ENCODE peak calls at places on chromosomes 4 and X, in four cellular contexts. Q, X, P and E are unnamed samples.

GRCh38 chrX:97102938-97103337 is 219.2 kb downstream of the RPA4 start:
- DNase-seq in Q (no peak), P (no peak), X (no peak), E (no peak)

GRCh38 chrX:6226053-6226645 is 2.5 kb downstream of the NLGN4X start:
- DNase-seq in Q (no peak), P (no peak), X (no peak), E (no peak)

GRCh38 chr4:74423101-74423500 is 21.8 kb upstream of the AREG start:
- DNase-seq in X (no peak), Q (peak; percentile 65), P (peak; percentile 81), E (peak; percentile 79)

GRCh38 chrX:130896816-130897508 is 6.0 kb downstream of the ENOX2 start:
- DNase-seq in Q (no peak), X (no peak), P (no peak), E (peak; percentile 29)

GRCh38 chrX:128699716-128700285 is 647.6 kb upstream of the ACTRT1 start:
- DNase-seq in X (no peak), Q (no peak), P (no peak), E (no peak)

GRCh38 chr4:72858328-72858727 is 211.2 kb downstream of the COX18 start:
- DNase-seq in P (no peak), Q (no peak), X (no peak), E (peak; percentile 79)

GRCh38 chr4:10050171-10051120 is 29.1 kb upstream of the SLC2A9 start:
- DNase-seq in P (no peak), Q (no peak), X (no peak), E (no peak)

GRCh38 chr4:47031011-47031678 is at the start of gene GABRB1:
- DNase-seq in Q (no peak), P (peak; percentile 62), X (no peak), E (peak; percentile 61)

GRCh38 chrX:150482537-150483217 is 85.7 kb upstream of the MTM1 start:
- DNase-seq in P (peak; percentile 49), Q (peak; percentile 53), X (no peak), E (peak; percentile 85)

GRCh38 chr4:26930964-26931363 is 70.3 kb downstream of the STIM2 start:
- DNase-seq in Q (peak; percentile 29), X (no peak), P (no peak), E (no peak)

GRCh38 chrX:3326721-3327120 is 19.7 kb downstream of the MXRA5 start:
- DNase-seq in Q (no peak), X (no peak), P (no peak), E (peak; percentile 10)

GRCh38 chr4:1008840-1009646 is 2.4 kb upstream of the FGFRL1 start:
- DNase-seq in X (no peak), Q (no peak), P (peak; percentile 25), E (no peak)

GRCh38 chr4:6327220-6327917 is 57.7 kb downstream of the WFS1 start:
- DNase-seq in X (no peak), Q (peak; percentile 79), P (peak; percentile 65), E (peak; percentile 55)

GRCh38 chr4:30916337-30917274 is 196.4 kb downstream of the PCDH7 start:
- DNase-seq in P (no peak), Q (no peak), X (no peak), E (no peak)

GRCh38 chr4:105619193-105619931 is 66.9 kb downstream of the ARHGEF38 start:
- DNase-seq in P (peak; percentile 70), Q (no peak), X (no peak), E (no peak)

GRCh38 chrX:39648548-39649254 is 449.1 kb downstream of the BCOR start:
- DNase-seq in Q (no peak), P (no peak), X (no peak), E (no peak)

GRCh38 chr4:124334119-124334518 is 378.4 kb downstream of the ANKRD50 start:
- DNase-seq in X (no peak), P (peak; percentile 88), Q (peak; percentile 57), E (peak; percentile 89)

GRCh38 chr4:38055566-38055965 is 95.4 kb downstream of the PTTG2 start:
- DNase-seq in P (peak; percentile 25), Q (no peak), X (no peak), E (no peak)

GRCh38 chr4:3375688-3376087 is 66.1 kb upstream of the HGFAC start:
- DNase-seq in Q (no peak), X (no peak), P (peak; percentile 56), E (peak; percentile 89)

GRCh38 chr4:20126906-20127305 is 124.8 kb upstream of the SLIT2 start:
- DNase-seq in Q (no peak), X (no peak), P (no peak), E (peak; percentile 93)

GRCh38 chr4:8287606-8288280 is 18.2 kb downstream of the HTRA3 start:
- DNase-seq in X (no peak), Q (no peak), P (no peak), E (no peak)

GRCh38 chr4:4675051-4675581 is 133.3 kb upstream of the STX18 start:
- DNase-seq in X (no peak), Q (no peak), P (no peak), E (no peak)

GRCh38 chr4:144402176-144402575 is 243.8 kb upstream of the HHIP start:
- DNase-seq in X (no peak), Q (no peak), P (no peak), E (no peak)

GRCh38 chr4:54657556-54658313 is at the start of gene KIT:
- DNase-seq in X (no peak), P (peak; percentile 56), Q (peak; percentile 43), E (peak; percentile 32)

GRCh38 chrX:40273356-40274050 is 175.7 kb upstream of the BCOR start:
- DNase-seq in Q (peak; percentile 75), X (no peak), P (peak; percentile 89), E (peak; percentile 35)

GRCh38 chr4:61204353-61204752 is 4.2 kb downstream of the ADGRL3 start:
- DNase-seq in Q (no peak), X (no peak), P (no peak), E (peak; percentile 52)

GRCh38 chr4:47215759-47216158 is 184.4 kb downstream of the GABRB1 start:
- DNase-seq in X (no peak), Q (no peak), P (no peak), E (peak; percentile 29)

GRCh38 chr4:72418458-72418857 is 150.6 kb downstream of the ADAMTS3 start:
- DNase-seq in X (no peak), P (peak; percentile 89), Q (peak; percentile 36), E (peak; percentile 60)

GRCh38 chr4:111031180-111031579 is 408.3 kb upstream of the PITX2 start:
- DNase-seq in Q (no peak), X (no peak), P (no peak), E (peak; percentile 25)

GRCh38 chrX:133461226-133461625 is 45.9 kb upstream of the GPC4 start:
- DNase-seq in P (no peak), X (no peak), Q (no peak), E (no peak)
- TF ChIP-seq FOS in P (no peak), X (no peak), Q (no peak), E (no peak)

DNA sequence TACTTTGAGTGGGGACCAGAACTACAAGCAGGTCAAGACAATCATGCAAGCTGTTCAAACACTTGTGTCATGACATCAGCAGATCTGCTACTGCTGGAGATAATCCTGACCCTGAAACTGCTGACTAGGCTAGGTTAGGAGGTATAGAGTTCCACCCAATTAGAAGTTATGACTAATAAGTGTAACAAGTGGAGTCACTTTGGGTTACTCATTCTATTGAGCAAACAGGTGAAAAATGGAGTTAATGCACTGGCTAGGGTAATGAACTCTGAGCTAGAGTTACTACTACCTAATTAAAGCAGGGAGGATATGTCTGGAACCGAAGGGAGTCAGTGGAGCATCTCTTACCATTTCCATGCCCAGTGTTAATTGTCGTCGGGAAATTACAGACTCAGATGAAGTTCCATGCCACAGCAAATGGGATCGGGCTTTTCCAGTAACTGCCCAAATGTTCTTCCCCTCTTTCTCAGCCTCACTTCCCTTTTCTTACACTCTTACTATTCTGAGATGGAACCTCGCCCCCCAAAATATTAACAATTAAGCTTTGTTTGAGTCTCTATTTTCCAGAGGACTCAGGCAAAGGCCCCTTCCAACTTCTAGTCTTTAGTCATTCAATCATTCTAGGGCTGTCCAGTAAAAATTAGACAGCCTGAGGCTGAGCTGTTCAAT is 19.8 kb upstream of the MANBA start:
- DNase-seq in P (no peak), X (no peak), Q (peak; percentile 72), E (peak; percentile 62)
- TF ChIP-seq FOS in P (no peak), X (no peak), Q (no peak), E (no peak)

DNA sequence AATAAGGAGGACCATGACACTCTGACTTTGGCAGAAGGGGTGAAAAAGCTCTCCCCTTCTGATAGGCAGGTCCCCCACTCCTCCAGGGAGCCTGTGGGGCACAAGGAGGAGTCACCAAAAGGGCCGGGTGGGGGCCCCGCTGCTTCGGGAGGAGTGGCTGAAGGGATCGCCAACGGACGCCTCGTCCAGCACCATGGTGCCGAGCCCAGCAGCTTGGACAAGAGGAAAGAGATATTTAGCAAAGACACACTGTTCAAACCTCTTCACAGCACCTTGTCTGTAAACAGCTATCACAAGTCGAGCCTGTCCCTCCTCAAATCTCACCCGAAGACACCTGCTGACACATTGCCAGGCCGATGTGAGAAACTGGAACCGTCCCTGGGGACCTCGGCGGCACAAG is 105.6 kb downstream of the STOX2 start:
- DNase-seq in X (no peak), P (no peak), Q (no peak), E (no peak)
- TF ChIP-seq FOS in X (no peak), P (no peak), Q (no peak), E (no peak)

GRCh38 chrX:24515447-24515846 is 50.4 kb downstream of the PDK3 start:
- DNase-seq in Q (peak; percentile 6), P (peak; percentile 33), X (no peak), E (peak; percentile 4)
- TF ChIP-seq FOS in Q (no peak), P (no peak), X (no peak), E (no peak)

DNA sequence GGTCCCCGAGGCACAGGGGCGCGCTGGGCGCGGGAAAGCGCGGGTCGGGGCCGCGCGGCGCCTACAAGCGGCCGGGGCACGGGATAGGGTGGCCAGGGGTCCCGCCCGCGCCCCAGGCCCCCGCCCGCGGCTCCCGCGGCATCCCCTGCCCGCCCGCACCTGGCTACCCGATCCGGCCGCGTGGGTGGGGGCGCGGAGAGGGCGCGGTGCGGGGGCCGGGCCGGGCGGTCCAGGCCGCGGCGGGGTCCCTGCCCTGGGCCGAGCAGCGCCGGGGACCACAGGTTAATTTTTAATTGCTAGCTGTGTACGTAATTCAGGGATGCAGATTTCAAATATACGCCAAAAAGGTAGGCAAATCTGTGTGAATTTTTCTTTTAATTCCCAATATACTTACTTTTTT is 44.3 kb upstream of the FAM47C start:
- DNase-seq in Q (no peak), X (no peak), P (no peak), E (no peak)
- TF ChIP-seq FOS in Q (no peak), X (no peak), P (no peak), E (no peak)

DNA sequence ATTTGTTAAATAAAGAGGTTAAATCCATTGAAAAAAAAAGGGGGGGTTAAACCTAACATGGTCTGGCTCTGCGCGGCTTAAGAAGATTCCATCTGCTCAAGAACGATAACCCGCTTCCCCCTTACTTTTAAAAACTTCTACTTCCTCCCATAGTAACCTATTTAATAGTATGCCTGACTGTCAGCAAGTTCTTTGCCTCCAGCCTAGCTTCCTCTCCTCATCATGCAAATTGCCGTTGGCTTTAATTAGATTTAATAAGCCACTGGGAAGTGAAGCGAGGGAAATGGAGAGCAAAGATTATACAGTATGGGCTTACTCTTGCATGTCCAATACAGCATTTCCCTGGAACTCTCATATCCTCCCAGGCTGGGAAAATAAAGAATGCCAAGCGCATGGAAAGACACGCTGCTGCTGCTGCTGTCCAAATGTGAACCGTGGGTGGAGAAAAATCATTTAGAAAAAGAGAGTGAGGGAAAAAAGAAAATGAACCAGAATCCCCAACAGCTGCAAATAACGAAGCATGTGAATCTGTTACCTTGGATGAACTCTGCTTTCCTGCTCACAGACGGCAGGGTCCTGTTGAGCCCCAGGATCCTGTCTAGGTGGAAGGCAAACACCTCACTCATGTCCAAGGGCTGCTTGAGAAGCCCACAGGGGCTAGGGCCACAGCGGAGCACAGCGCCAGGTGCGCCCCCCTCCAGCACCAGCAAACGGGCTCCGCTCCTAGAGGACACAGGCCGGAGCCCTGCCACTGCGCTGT is 2.7 kb downstream of the GASK1B start:
- DNase-seq in Q (no peak), P (peak; percentile 61), X (no peak), E (peak; percentile 21)
- TF ChIP-seq FOS in Q (no peak), P (no peak), X (no peak), E (no peak)